ENCODE peak calls at places on chromosomes 13 and 19, in nine cellular contexts. O, F, J, Y, E, L, N, V and Z are unnamed samples.

GRCh38 chr19:5128932-5129389 is 160.0 kb downstream of the KDM4B start:
- DNase-seq in F (no peak), N (peak), Y (no peak), O (peak), E (no peak), V (no peak), L (no peak), J (no peak), Z (no peak)

GRCh38 chr13:113756441-113757097 is 2.5 kb upstream of the TMEM255B start:
- DNase-seq in F (peak), Y (no peak), J (no peak), V (no peak), N (no peak), E (no peak), O (no peak), L (no peak), Z (no peak)

GRCh38 chr13:98524391-98524790 is 52.5 kb downstream of the STK24 start:
- DNase-seq in O (no peak), L (no peak), Y (no peak), F (no peak), V (no peak), E (no peak), N (no peak), J (no peak), Z (no peak)

GRCh38 chr19:5094768-5095567 is 126.1 kb downstream of the KDM4B start:
- DNase-seq in N (no peak), L (no peak), O (no peak), V (no peak), F (no peak), E (no peak), Y (no peak), J (no peak), Z (no peak)

GRCh38 chr13:78241278-78241919 is 322.8 kb upstream of the EDNRB start:
- DNase-seq in L (no peak), F (peak), Y (peak), E (peak), O (peak), J (no peak), V (no peak), N (peak), Z (peak)

GRCh38 chr19:9735986-9736385 is 32.6 kb downstream of the ZNF846 start:
- DNase-seq in E (peak), F (no peak), J (no peak), O (no peak), Y (no peak), L (no peak), N (no peak), V (no peak), Z (no peak)

GRCh38 chr19:12774588-12775555 is at the start of gene HOOK2:
- DNase-seq in Y (no peak), J (no peak), N (no peak), O (peak), L (no peak), V (no peak), E (peak), F (peak), Z (no peak)

GRCh38 chr19:1861599-1862031 is 1.8 kb downstream of the KLF16 start:
- DNase-seq in F (no peak), J (no peak), N (no peak), V (no peak), L (no peak), Y (no peak), E (no peak), O (no peak), Z (no peak)

GRCh38 chr13:106161186-106161585 is 374.3 kb downstream of the EFNB2 start:
- DNase-seq in O (no peak), E (no peak), V (no peak), L (no peak), J (no peak), F (no peak), N (no peak), Y (no peak), Z (no peak)

GRCh38 chr19:47819841-47820244 is 1.9 kb upstream of the CRX start:
- DNase-seq in L (no peak), Y (no peak), N (no peak), O (no peak), V (no peak), F (no peak), J (no peak), E (no peak), Z (peak)

GRCh38 chr13:89361909-89362308 is 1690.7 kb downstream of the SLITRK5 start:
- DNase-seq in Y (no peak), N (no peak), E (no peak), J (no peak), F (peak), L (no peak), O (no peak), V (no peak), Z (no peak)